ENCODE peak calls at places on chromosomes 3 and 15, in ten cellular contexts. C, X, P, H, D, R, Q, O, B and V are unnamed samples.

GRCh38 chr3:33440578-33441321 is 545 bp upstream of the UBP1 start:
- DNase-seq in C (peak; percentile 56), X (peak; percentile 100), P (peak; percentile 100), H (peak; percentile 99), D (peak; percentile 100), R (peak; percentile 100), Q (no peak), O (peak; percentile 99), B (peak; percentile 98), V (peak; percentile 100)

GRCh38 chr15:68781766-68782588 is 38.7 kb downstream of the ANP32A start:
- DNase-seq in C (peak; percentile 61), X (no peak), P (no peak), H (no peak), D (no peak), R (no peak), Q (no peak), O (no peak), B (no peak), V (no peak)

GRCh38 chr15:62758126-62758951 is 284.2 kb upstream of the TPM1 start:
- DNase-seq in C (no peak), X (peak; percentile 96), P (peak; percentile 91), H (no peak), D (peak; percentile 91), R (peak; percentile 90), Q (no peak), O (peak; percentile 76), B (peak; percentile 38), V (no peak)

GRCh38 chr3:151146071-151146730 is 56.8 kb downstream of the GPR171 start:
- DNase-seq in C (peak; percentile 43), X (peak; percentile 89), P (no peak), H (peak; percentile 60), D (peak; percentile 71), R (peak; percentile 75), Q (peak; percentile 69), O (no peak), B (peak; percentile 75), V (peak; percentile 36)

GRCh38 chr15:85407421-85408269 is 27.2 kb downstream of the AKAP13 start:
- DNase-seq in C (no peak), X (peak; percentile 91), P (peak; percentile 56), H (no peak), D (peak; percentile 89), R (peak; percentile 77), Q (no peak), O (peak; percentile 54), B (no peak), V (peak; percentile 56)

GRCh38 chr15:84731774-84732173 is 15.8 kb upstream of the SEC11A start:
- DNase-seq in C (no peak), X (peak; percentile 75), P (no peak), H (no peak), D (peak; percentile 90), R (peak; percentile 87), Q (no peak), O (no peak), B (no peak), V (no peak)

GRCh38 chr3:64977308-64978100 is 289.7 kb upstream of the ADAMTS9 start:
- DNase-seq in C (no peak), X (peak; percentile 65), P (no peak), H (no peak), D (peak; percentile 82), R (peak; percentile 68), Q (no peak), O (peak; percentile 93), B (no peak), V (no peak)

GRCh38 chr3:149527531-149528343 is 53.2 kb downstream of the TM4SF4 start:
- DNase-seq in C (no peak), X (peak; percentile 38), P (no peak), H (no peak), D (no peak), R (peak; percentile 57), Q (no peak), O (no peak), B (no peak), V (no peak)

GRCh38 chr3:46971742-46972141 is 4.8 kb downstream of the CCDC12 start:
- DNase-seq in C (no peak), X (no peak), P (no peak), H (no peak), D (no peak), R (no peak), Q (no peak), O (no peak), B (no peak), V (no peak)

GRCh38 chr3:193502871-193503270 is 51.8 kb downstream of the ATP13A4 start:
- DNase-seq in C (no peak), X (no peak), P (no peak), H (no peak), D (no peak), R (no peak), Q (no peak), O (no peak), B (no peak), V (no peak)

GRCh38 chr15:41838400-41838897 is at the start of gene PLA2G4B:
- DNase-seq in C (no peak), X (no peak), P (no peak), H (no peak), D (no peak), R (no peak), Q (peak; percentile 88), O (no peak), B (no peak), V (no peak)

GRCh38 chr3:171873561-171873960 is 30.4 kb downstream of the TMEM212 start:
- DNase-seq in C (no peak), X (peak; percentile 78), P (no peak), H (no peak), D (peak; percentile 54), R (peak; percentile 45), Q (no peak), O (no peak), B (no peak), V (no peak)

GRCh38 chr15:57259511-57260143 is 116.7 kb upstream of the CGNL1 start:
- DNase-seq in C (no peak), X (no peak), P (no peak), H (no peak), D (peak; percentile 17), R (peak; percentile 12), Q (no peak), O (no peak), B (no peak), V (no peak)

GRCh38 chr15:80984856-80985255 is 4.8 kb downstream of the MESD start:
- DNase-seq in C (no peak), X (peak; percentile 55), P (no peak), H (peak; percentile 35), D (no peak), R (peak; percentile 56), Q (no peak), O (no peak), B (no peak), V (no peak)

GRCh38 chr15:40436116-40436891 is 4.4 kb upstream of the BAHD1 start:
- DNase-seq in C (peak; percentile 27), X (peak; percentile 48), P (no peak), H (no peak), D (no peak), R (no peak), Q (no peak), O (no peak), B (no peak), V (no peak)
- H3K4me3 ChIP-seq in C (peak overlapping the region; percentile 35), X (peak overlapping the region; percentile 58), P (peak overlapping the region; percentile 48), H (peak overlapping the region; percentile 7), D (peak overlapping the region; percentile 35), R (peak overlapping the region; percentile 44), Q (peak overlapping the region; percentile 30), O (peak overlapping the region; percentile 28), B (peak overlapping the region; percentile 60), V (peak overlapping the region; percentile 47)

GRCh38 chr3:129182390-129183180 is 1.1 kb downstream of the CNBP start:
- DNase-seq in C (no peak), X (peak; percentile 67), P (no peak), H (no peak), D (peak; percentile 54), R (peak; percentile 46), Q (no peak), O (no peak), B (no peak), V (no peak)

GRCh38 chr3:129187857-129188256 is 4.2 kb upstream of the CNBP start:
- DNase-seq in C (no peak), X (no peak), P (no peak), H (no peak), D (no peak), R (no peak), Q (no peak), O (no peak), B (no peak), V (no peak)

GRCh38 chr3:129184396-129184656 is 630 bp upstream of the CNBP start:
- DNase-seq in C (no peak), X (peak; percentile 46), P (no peak), H (no peak), D (no peak), R (peak; percentile 34), Q (no peak), O (no peak), B (no peak), V (no peak)

GRCh38 chr3:129183569-129184395 is at the start of gene CNBP:
- DNase-seq in C (peak; percentile 94), X (peak; percentile 99), P (peak; percentile 46), H (peak; percentile 98), D (peak; percentile 94), R (peak; percentile 96), Q (peak; percentile 93), O (peak; percentile 61), B (no peak), V (peak; percentile 82)

GRCh38 chr3:129185774-129186173 is 2.1 kb upstream of the CNBP start:
- DNase-seq in C (no peak), X (no peak), P (no peak), H (no peak), D (no peak), R (no peak), Q (no peak), O (no peak), B (no peak), V (no peak)
- H3K4me3 ChIP-seq in C (no peak overlapping the region), X (no peak overlapping the region), P (no peak overlapping the region), H (no peak overlapping the region), D (no peak overlapping the region), R (no peak overlapping the region), Q (no peak overlapping the region), O (no peak overlapping the region), B (no peak overlapping the region), V (no peak overlapping the region)

DNA sequence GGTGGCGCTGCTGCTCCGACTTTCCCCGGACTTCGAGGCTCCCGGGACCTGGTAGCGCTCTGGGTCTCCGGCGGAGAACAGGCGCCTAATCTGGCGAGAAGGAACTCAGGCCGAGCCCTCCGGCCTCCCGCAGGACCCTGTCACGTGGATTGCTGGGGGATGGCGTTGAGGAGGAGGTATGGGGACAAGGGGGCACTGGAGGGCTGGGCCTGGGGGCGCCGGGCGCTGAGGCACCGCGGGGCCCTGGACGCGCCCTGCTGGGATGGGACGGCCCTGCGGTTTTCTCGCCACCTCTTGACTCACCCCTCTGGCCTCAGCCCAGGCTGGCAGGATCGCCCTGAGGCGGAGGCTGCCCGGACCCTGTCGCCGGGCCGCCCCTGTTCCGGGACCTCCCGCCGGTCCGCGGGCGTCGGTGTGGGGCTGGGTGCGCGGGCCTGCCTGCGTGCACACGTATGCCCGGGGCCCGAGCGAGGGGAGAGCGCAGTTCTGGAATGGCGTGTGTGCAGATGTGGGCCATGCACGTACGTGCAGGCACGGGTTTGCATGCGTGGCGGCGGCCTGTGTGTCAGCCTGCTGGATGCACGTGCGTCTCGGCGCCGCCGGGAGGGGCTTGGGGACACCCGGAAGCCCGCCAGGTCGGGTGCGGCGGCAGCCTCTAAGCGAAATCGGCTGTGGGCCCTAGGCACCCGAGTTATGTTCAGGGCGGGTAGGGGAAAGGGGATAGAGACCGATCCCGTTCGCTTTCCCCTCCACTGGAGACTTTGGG is 752 bp downstream of the C15orf39 start:
- DNase-seq in C (peak; percentile 81), X (peak; percentile 95), P (peak; percentile 10), H (no peak), D (peak; percentile 59), R (peak; percentile 77), Q (peak; percentile 66), O (no peak), B (no peak), V (peak; percentile 59)
- H3K4me3 ChIP-seq in C (peak overlapping the region; percentile 60), X (peak overlapping the region; percentile 97), P (peak overlapping the region; percentile 89), H (peak overlapping the region; percentile 70), D (peak overlapping the region; percentile 79), R (peak overlapping the region; percentile 81), Q (peak overlapping the region; percentile 93), O (peak overlapping the region; percentile 69), B (peak overlapping the region; percentile 80), V (peak overlapping the region; percentile 89)

GRCh38 chr3:195884691-195885035 is 23.7 kb downstream of the TNK2 start:
- DNase-seq in C (no peak), X (no peak), P (no peak), H (no peak), D (no peak), R (no peak), Q (no peak), O (no peak), B (no peak), V (no peak)
- H3K4me3 ChIP-seq in C (no peak overlapping the region), X (no peak overlapping the region), P (no peak overlapping the region), H (no peak overlapping the region), D (no peak overlapping the region), R (no peak overlapping the region), Q (no peak overlapping the region), O (no peak overlapping the region), B (no peak overlapping the region), V (no peak overlapping the region)